ENCODE peak calls at places on chromosomes 3 and 15, in ten cellular contexts. I is ovary; Y is heart right ventricle; R is adrenal gland; W is cardiac muscle cell; F is aorta; Q is CD8-positive, alpha-beta T cell; O is IMR-90; P is right lobe of liver; J is SK-N-SH. X is an unnamed sample.

GRCh38 chr15:101675015-101675414 is 22.8 kb upstream of the TM2D3 start:
- DNase-seq in R (no peak), I (no peak), F (no peak), P (no peak), Y (no peak), W (no peak), Q (no peak), J (no peak), O (peak; percentile 92), X (no peak)

GRCh38 chr3:125512135-125512920 is 7.7 kb downstream of the SNX4 start:
- DNase-seq in F (no peak), I (no peak), R (peak; percentile 25), O (peak; percentile 57), Q (no peak), J (peak; percentile 40), P (no peak), W (no peak), Y (no peak), X (no peak)

GRCh38 chr3:68239542-68239941 is 585.1 kb upstream of the SUCLG2 start:
- DNase-seq in W (no peak), F (no peak), Y (no peak), J (no peak), Q (no peak), I (no peak), R (no peak), P (no peak), O (no peak), X (no peak)

GRCh38 chr15:57302640-57303257 is 73.6 kb upstream of the CGNL1 start:
- DNase-seq in W (no peak), F (no peak), R (no peak), J (no peak), Y (no peak), I (no peak), O (no peak), P (no peak), Q (no peak), X (no peak)

GRCh38 chr3:157354254-157354653 is 82.4 kb upstream of the PTX3 start:
- DNase-seq in F (no peak), P (no peak), W (no peak), I (no peak), J (no peak), R (no peak), O (no peak), Q (no peak), Y (no peak), X (no peak)

GRCh38 chr3:32842531-32842931 is 24.7 kb downstream of the TRIM71 start:
- DNase-seq in Y (no peak), F (no peak), W (no peak), I (no peak), R (no peak), J (no peak), P (no peak), O (no peak), Q (no peak), X (no peak)

GRCh38 chr15:92043283-92043682 is 189.8 kb downstream of the SLCO3A1 start:
- DNase-seq in W (no peak), Q (no peak), I (no peak), Y (no peak), J (no peak), O (no peak), P (no peak), F (no peak), R (no peak), X (no peak)

GRCh38 chr3:33299395-33300081 is 22.3 kb downstream of the FBXL2 start:
- DNase-seq in R (no peak), O (peak; percentile 76), P (no peak), I (no peak), F (no peak), J (no peak), W (no peak), Y (no peak), Q (no peak), X (no peak)

DNA sequence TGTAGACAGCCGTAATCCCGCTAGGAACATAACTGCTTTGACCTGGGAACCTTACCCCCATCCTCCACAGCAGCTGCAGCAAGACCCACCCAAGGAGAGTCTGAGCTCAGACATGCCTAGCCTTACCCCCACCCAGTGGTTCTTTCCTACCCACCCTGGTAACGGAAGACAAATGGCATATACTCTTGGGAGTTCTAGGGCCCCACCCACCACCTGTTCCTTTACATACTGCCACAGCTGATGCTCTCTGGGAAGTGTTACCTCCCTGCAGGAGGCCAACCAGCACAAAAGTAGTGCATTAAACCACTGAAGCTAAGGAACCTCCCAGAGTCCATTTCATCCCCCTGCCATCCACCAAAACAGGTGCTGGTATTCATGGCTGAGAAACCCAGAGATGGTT is 50.6 kb upstream of the AZI2 start:
- DNase-seq in I (no peak), Q (no peak), J (no peak), F (no peak), P (no peak), Y (no peak), R (no peak), O (no peak), W (no peak), X (no peak)
- H3K9me3 ChIP-seq in I (no peaks in the 10 kb centered on the region), Q (no peaks in the 10 kb centered on the region), J (no peaks in the 10 kb centered on the region), F (peaks cover 3% of the 10 kb centered on the region), P (peaks cover 7% of the 10 kb centered on the region), Y (peaks cover 23% of the 10 kb centered on the region), R (no peaks in the 10 kb centered on the region), O (peaks cover 9% of the 10 kb centered on the region), W (no peaks in the 10 kb centered on the region), X (no peaks in the 10 kb centered on the region)

GRCh38 chr3:55486857-55487375 is at the start of gene WNT5A:
- DNase-seq in O (no peak), F (no peak), R (no peak), P (peak; percentile 58), J (peak; percentile 73), W (peak; percentile 78), Y (no peak), I (peak; percentile 67), Q (no peak), X (peak; percentile 78)

GRCh38 chr3:55487376-55488241 is 503 bp upstream of the WNT5A start:
- DNase-seq in R (no peak), O (peak; percentile 73), Q (no peak), I (peak; percentile 56), J (peak; percentile 74), W (peak; percentile 68), P (peak; percentile 44), Y (no peak), F (no peak), X (peak; percentile 73)

GRCh38 chr3:55489804-55490132 is 2.7 kb upstream of the WNT5A start:
- DNase-seq in W (peak; percentile 79), F (no peak), O (no peak), Y (no peak), R (no peak), Q (no peak), J (no peak), I (peak; percentile 47), P (no peak), X (no peak)

GRCh38 chr3:55490194-55490913 is 3.2 kb upstream of the WNT5A start:
- DNase-seq in P (no peak), I (no peak), Y (no peak), J (no peak), R (no peak), O (no peak), F (no peak), W (peak; percentile 70), Q (no peak), X (no peak)

DNA sequence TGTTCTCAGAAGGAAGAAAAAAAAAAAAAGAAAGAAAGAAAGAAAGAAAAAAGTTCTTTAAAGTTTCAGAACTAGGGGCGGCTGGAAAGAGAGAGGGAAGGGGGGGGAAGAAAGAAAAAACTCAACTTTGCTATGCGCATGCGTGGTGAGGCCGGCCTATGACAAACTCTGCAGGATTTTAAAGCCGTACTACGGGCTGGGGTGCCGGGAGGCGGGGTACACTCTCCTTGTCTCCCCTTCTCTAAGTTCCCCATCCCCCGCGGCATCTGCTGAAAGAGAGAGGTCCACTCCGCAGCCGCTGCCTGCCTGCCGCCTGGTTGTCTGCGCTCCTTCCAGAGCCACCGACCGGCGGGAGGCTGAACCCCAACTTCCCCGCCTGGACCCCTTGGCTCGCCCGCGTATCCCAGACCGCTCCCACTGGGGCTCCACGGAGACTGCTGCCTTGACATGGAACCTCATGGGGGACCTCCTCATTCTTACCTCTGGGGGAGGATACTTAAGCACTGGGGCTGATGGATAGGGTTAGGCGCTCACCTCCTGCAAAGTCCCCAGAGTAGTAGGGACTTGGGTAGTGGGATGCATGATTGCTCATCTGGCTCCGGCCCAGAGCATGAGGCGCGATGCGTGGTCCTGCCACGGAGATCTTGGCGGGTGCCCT is 1.4 kb upstream of the WNT5A start:
- DNase-seq in I (peak; percentile 86), W (peak; percentile 76), F (no peak), Q (no peak), Y (peak; percentile 56), R (peak; percentile 63), J (peak; percentile 79), O (peak; percentile 89), P (peak; percentile 60), X (peak; percentile 71)
- H3K4me3 ChIP-seq in I (peak overlapping the region; percentile 67), W (peak overlapping the region; percentile 70), F (peak overlapping the region; percentile 66), Q (no peak overlapping the region), Y (peak overlapping the region; percentile 68), R (no peak overlapping the region), J (peak overlapping the region; percentile 83), O (peak overlapping the region; percentile 89), P (peak overlapping the region; percentile 85), X (peak overlapping the region; percentile 81)

DNA sequence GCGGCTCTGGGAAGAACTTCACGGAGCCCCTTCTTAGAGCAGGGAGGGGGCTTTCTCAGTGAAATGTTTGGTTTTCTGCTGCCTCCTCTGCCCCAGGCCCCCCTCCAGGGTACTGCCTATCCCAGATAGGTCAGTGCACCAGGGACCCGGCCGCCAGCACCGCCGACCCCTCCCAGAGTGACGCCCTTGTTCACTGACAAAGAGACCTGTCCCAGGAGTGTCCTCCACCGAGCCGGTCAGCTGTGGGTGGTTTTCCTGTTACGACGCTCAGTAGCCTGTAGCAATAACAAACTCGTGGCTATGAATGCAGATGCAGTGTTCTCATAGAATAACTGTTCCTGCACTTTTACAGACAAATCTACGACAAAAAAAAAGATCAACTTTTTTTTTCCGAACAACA is 87.5 kb downstream of the VGLL4 start:
- DNase-seq in Q (no peak), F (no peak), I (peak; percentile 48), Y (no peak), O (no peak), W (no peak), P (no peak), J (no peak), R (no peak), X (peak; percentile 73)
- H3K4me1 ChIP-seq in Q (no peaks in the 10 kb centered on the region), F (no peaks in the 10 kb centered on the region), I (peaks cover 43% of the 10 kb centered on the region), Y (peaks cover 79% of the 10 kb centered on the region), O (peaks cover 28% of the 10 kb centered on the region), W (peaks cover 6% of the 10 kb centered on the region), P (no peaks in the 10 kb centered on the region), J (peaks cover 36% of the 10 kb centered on the region), R (peaks cover 48% of the 10 kb centered on the region), X (peaks cover 36% of the 10 kb centered on the region)

GRCh38 chr15:25053000-25053815 is 98.4 kb downstream of the SNRPN start:
- DNase-seq in Y (no peak), J (no peak), P (no peak), W (no peak), Q (no peak), F (peak; percentile 38), O (no peak), I (peak; percentile 4), R (no peak), X (no peak)

GRCh38 chr15:25054943-25055342 is 100.2 kb downstream of the SNRPN start:
- DNase-seq in R (no peak), P (no peak), I (no peak), Y (no peak), J (no peak), W (no peak), O (no peak), Q (no peak), F (peak; percentile 50), X (no peak)

GRCh38 chr15:25052191-25052999 is 97.6 kb downstream of the SNRPN start:
- DNase-seq in W (no peak), F (peak; percentile 44), P (no peak), I (no peak), O (no peak), R (no peak), Q (no peak), Y (peak; percentile 2), J (no peak), X (no peak)

GRCh38 chr15:25054329-25054728 is 99.5 kb downstream of the SNRPN start:
- DNase-seq in F (peak; percentile 47), J (no peak), P (no peak), W (no peak), Q (no peak), Y (no peak), I (no peak), O (no peak), R (no peak), X (no peak)

GRCh38 chr15:25051399-25052154 is 96.8 kb downstream of the SNRPN start:
- DNase-seq in P (no peak), J (no peak), Q (no peak), I (no peak), W (no peak), F (peak; percentile 36), Y (peak; percentile 2), O (no peak), R (no peak), X (no peak)
- H3K9me3 ChIP-seq in P (peaks cover 45% of the 10 kb centered on the region), J (peaks cover 16% of the 10 kb centered on the region), Q (peaks cover 91% of the 10 kb centered on the region), I (peaks cover 92% of the 10 kb centered on the region), W (peaks cover 7% of the 10 kb centered on the region), F (peaks cover 75% of the 10 kb centered on the region), Y (peaks cover 93% of the 10 kb centered on the region), O (peaks cover 89% of the 10 kb centered on the region), R (no peaks in the 10 kb centered on the region), X (peaks cover 70% of the 10 kb centered on the region)